ENCODE peak calls at places on chromosome 14, in six cellular contexts. One of them, this sample, is unnamed.

GRCh38 chr14:91924871-91925726 is 22.4 kb downstream of the FBLN5 start:
- DNase-seq in fibroblast of mammary gland: peak
- DNase-seq in neural crest cell: no peak
- DNase-seq in DMS53: no peak
- DNase-seq in ecto neural progenitor cell: no peak
- DNase-seq in NCI-H524: no peak
- DNase-seq in this sample: no peak

GRCh38 chr14:90093942-90094595 is 32.3 kb downstream of the KCNK13 start:
- DNase-seq in DMS53: peak
- DNase-seq in NCI-H524: no peak
- DNase-seq in fibroblast of mammary gland: peak
- DNase-seq in ecto neural progenitor cell: no peak
- DNase-seq in neural crest cell: no peak
- DNase-seq in this sample: no peak

GRCh38 chr14:75005357-75005756 is 2.6 kb downstream of the EIF2B2 start:
- DNase-seq in NCI-H524: no peak
- DNase-seq in neural crest cell: no peak
- DNase-seq in DMS53: peak
- DNase-seq in ecto neural progenitor cell: no peak
- DNase-seq in fibroblast of mammary gland: no peak
- DNase-seq in this sample: no peak

GRCh38 chr14:98198385-98198784 is 1073.6 kb downstream of the BCL11B start:
- DNase-seq in NCI-H524: no peak
- DNase-seq in neural crest cell: no peak
- DNase-seq in fibroblast of mammary gland: no peak
- DNase-seq in ecto neural progenitor cell: no peak
- DNase-seq in DMS53: no peak
- DNase-seq in this sample: no peak

GRCh38 chr14:32468955-32469354 is 139.9 kb downstream of the AKAP6 start:
- DNase-seq in DMS53: no peak
- DNase-seq in ecto neural progenitor cell: no peak
- DNase-seq in NCI-H524: no peak
- DNase-seq in neural crest cell: no peak
- DNase-seq in fibroblast of mammary gland: peak
- DNase-seq in this sample: no peak

GRCh38 chr14:60092516-60092915 is 793 bp downstream of the PCNX4 start:
- DNase-seq in fibroblast of mammary gland: peak
- DNase-seq in DMS53: peak
- DNase-seq in ecto neural progenitor cell: no peak
- DNase-seq in NCI-H524: peak
- DNase-seq in neural crest cell: no peak
- DNase-seq in this sample: no peak

GRCh38 chr14:80164991-80165390 is 46.3 kb downstream of the DIO2 start:
- DNase-seq in neural crest cell: no peak
- DNase-seq in ecto neural progenitor cell: no peak
- DNase-seq in DMS53: no peak
- DNase-seq in NCI-H524: no peak
- DNase-seq in fibroblast of mammary gland: peak
- DNase-seq in this sample: no peak

GRCh38 chr14:105126126-105126969 is 42.2 kb downstream of the JAG2 start:
- DNase-seq in fibroblast of mammary gland: no peak
- DNase-seq in NCI-H524: no peak
- DNase-seq in ecto neural progenitor cell: no peak
- DNase-seq in neural crest cell: no peak
- DNase-seq in DMS53: no peak
- DNase-seq in this sample: no peak

GRCh38 chr14:95229749-95230148 is 72.4 kb upstream of the DICER1 start:
- DNase-seq in DMS53: no peak
- DNase-seq in NCI-H524: no peak
- DNase-seq in neural crest cell: no peak
- DNase-seq in ecto neural progenitor cell: no peak
- DNase-seq in fibroblast of mammary gland: no peak
- DNase-seq in this sample: no peak

GRCh38 chr14:21096438-21096837 is 2.0 kb downstream of the ZNF219 start:
- DNase-seq in ecto neural progenitor cell: peak
- DNase-seq in DMS53: no peak
- DNase-seq in neural crest cell: no peak
- DNase-seq in fibroblast of mammary gland: no peak
- DNase-seq in NCI-H524: no peak
- DNase-seq in this sample: no peak

GRCh38 chr14:21215879-21216251 is 53.4 kb downstream of the HNRNPC start:
- DNase-seq in neural crest cell: no peak
- DNase-seq in fibroblast of mammary gland: no peak
- DNase-seq in NCI-H524: no peak
- DNase-seq in ecto neural progenitor cell: no peak
- DNase-seq in DMS53: no peak
- DNase-seq in this sample: no peak

GRCh38 chr14:76872796-76873432 is 46.7 kb downstream of the LRRC74A start:
- DNase-seq in fibroblast of mammary gland: peak
- DNase-seq in NCI-H524: peak
- DNase-seq in ecto neural progenitor cell: peak
- DNase-seq in DMS53: peak
- DNase-seq in neural crest cell: peak
- DNase-seq in this sample: peak

GRCh38 chr14:100428727-100429126 is 105.6 kb downstream of the SLC25A47 start:
- DNase-seq in fibroblast of mammary gland: peak
- DNase-seq in neural crest cell: no peak
- DNase-seq in ecto neural progenitor cell: no peak
- DNase-seq in DMS53: no peak
- DNase-seq in NCI-H524: no peak
- DNase-seq in this sample: no peak

GRCh38 chr14:67453575-67454300 is 34.8 kb downstream of the TMEM229B start:
- DNase-seq in NCI-H524: no peak
- DNase-seq in neural crest cell: no peak
- DNase-seq in fibroblast of mammary gland: no peak
- DNase-seq in ecto neural progenitor cell: no peak
- DNase-seq in DMS53: no peak
- DNase-seq in this sample: no peak

GRCh38 chr14:51439896-51440295 is 199.8 kb downstream of the TMX1 start:
- DNase-seq in neural crest cell: no peak
- DNase-seq in fibroblast of mammary gland: no peak
- DNase-seq in ecto neural progenitor cell: no peak
- DNase-seq in NCI-H524: no peak
- DNase-seq in DMS53: no peak
- DNase-seq in this sample: no peak

GRCh38 chr14:51302319-51303030 is 62.4 kb downstream of the TMX1 start:
- DNase-seq in ecto neural progenitor cell: no peak
- DNase-seq in NCI-H524: no peak
- DNase-seq in fibroblast of mammary gland: peak
- DNase-seq in DMS53: peak
- DNase-seq in neural crest cell: no peak
- DNase-seq in this sample: no peak

GRCh38 chr14:19900999-19901398 is 19.4 kb upstream of the OR4K5 start:
- DNase-seq in DMS53: no peak
- DNase-seq in neural crest cell: no peak
- DNase-seq in NCI-H524: no peak
- DNase-seq in fibroblast of mammary gland: no peak
- DNase-seq in ecto neural progenitor cell: no peak
- DNase-seq in this sample: no peak

GRCh38 chr14:91164676-91165075 is 50.8 kb downstream of the DGLUCY start:
- DNase-seq in neural crest cell: no peak
- DNase-seq in fibroblast of mammary gland: no peak
- DNase-seq in NCI-H524: no peak
- DNase-seq in ecto neural progenitor cell: no peak
- DNase-seq in DMS53: no peak
- DNase-seq in this sample: peak

GRCh38 chr14:103121161-103121845 is 2.0 kb upstream of the TNFAIP2 start:
- DNase-seq in ecto neural progenitor cell: no peak
- DNase-seq in fibroblast of mammary gland: peak
- DNase-seq in neural crest cell: no peak
- DNase-seq in NCI-H524: no peak
- DNase-seq in DMS53: no peak
- DNase-seq in this sample: no peak

GRCh38 chr14:87186745-87187144 is 806.2 kb downstream of the GALC start:
- DNase-seq in fibroblast of mammary gland: no peak
- DNase-seq in neural crest cell: no peak
- DNase-seq in NCI-H524: no peak
- DNase-seq in DMS53: no peak
- DNase-seq in ecto neural progenitor cell: no peak
- DNase-seq in this sample: no peak

GRCh38 chr14:105294142-105294597 is 6.6 kb downstream of the BRF1 start:
- DNase-seq in NCI-H524: no peak
- DNase-seq in ecto neural progenitor cell: no peak
- DNase-seq in DMS53: peak
- DNase-seq in neural crest cell: no peak
- DNase-seq in fibroblast of mammary gland: no peak
- DNase-seq in this sample: no peak

GRCh38 chr14:95831041-95831440 is 45.6 kb upstream of the TUNAR start:
- DNase-seq in neural crest cell: no peak
- DNase-seq in fibroblast of mammary gland: no peak
- DNase-seq in ecto neural progenitor cell: no peak
- DNase-seq in DMS53: no peak
- DNase-seq in NCI-H524: no peak
- DNase-seq in this sample: no peak

GRCh38 chr14:83255727-83256090 is 1722.1 kb upstream of the SEL1L start:
- DNase-seq in neural crest cell: no peak
- DNase-seq in ecto neural progenitor cell: no peak
- DNase-seq in NCI-H524: no peak
- DNase-seq in fibroblast of mammary gland: no peak
- DNase-seq in DMS53: no peak
- DNase-seq in this sample: no peak

GRCh38 chr14:36647827-36648753 is 13.6 kb upstream of the PAX9 start:
- DNase-seq in DMS53: peak
- DNase-seq in neural crest cell: peak
- DNase-seq in NCI-H524: peak
- DNase-seq in fibroblast of mammary gland: peak
- DNase-seq in ecto neural progenitor cell: peak
- DNase-seq in this sample: no peak

GRCh38 chr14:81453166-81453766 is 53.1 kb upstream of the STON2 start:
- DNase-seq in fibroblast of mammary gland: peak
- DNase-seq in neural crest cell: peak
- DNase-seq in ecto neural progenitor cell: no peak
- DNase-seq in NCI-H524: peak
- DNase-seq in DMS53: peak
- DNase-seq in this sample: peak

GRCh38 chr14:72594099-72594901 is 299.6 kb downstream of the DPF3 start:
- DNase-seq in fibroblast of mammary gland: no peak
- DNase-seq in NCI-H524: no peak
- DNase-seq in ecto neural progenitor cell: no peak
- DNase-seq in DMS53: no peak
- DNase-seq in neural crest cell: no peak
- DNase-seq in this sample: no peak

GRCh38 chr14:99274346-99275221 is 2.6 kb upstream of the BCL11B start:
- DNase-seq in ecto neural progenitor cell: peak
- DNase-seq in DMS53: peak
- DNase-seq in fibroblast of mammary gland: peak
- DNase-seq in neural crest cell: peak
- DNase-seq in NCI-H524: peak
- DNase-seq in this sample: peak

GRCh38 chr14:76759589-76759988 is 1.7 kb upstream of the VASH1 start:
- DNase-seq in NCI-H524: no peak
- DNase-seq in fibroblast of mammary gland: no peak
- DNase-seq in neural crest cell: peak
- DNase-seq in ecto neural progenitor cell: peak
- DNase-seq in DMS53: no peak
- DNase-seq in this sample: no peak

GRCh38 chr14:68668028-68668427 is 124.8 kb downstream of the ZFP36L1 start:
- DNase-seq in neural crest cell: no peak
- DNase-seq in ecto neural progenitor cell: peak
- DNase-seq in DMS53: no peak
- DNase-seq in NCI-H524: no peak
- DNase-seq in fibroblast of mammary gland: no peak
- DNase-seq in this sample: no peak

GRCh38 chr14:37197421-37198272 is at the start of gene MIPOL1:
- DNase-seq in DMS53: peak
- DNase-seq in NCI-H524: peak
- DNase-seq in neural crest cell: peak
- DNase-seq in fibroblast of mammary gland: peak
- DNase-seq in ecto neural progenitor cell: peak
- DNase-seq in this sample: peak

GRCh38 chr14:89110110-89110509 is 285.7 kb downstream of the TTC8 start:
- DNase-seq in fibroblast of mammary gland: no peak
- DNase-seq in NCI-H524: no peak
- DNase-seq in DMS53: no peak
- DNase-seq in ecto neural progenitor cell: no peak
- DNase-seq in neural crest cell: no peak
- DNase-seq in this sample: no peak

GRCh38 chr14:52188381-52188780 is 79.1 kb upstream of the PTGDR start:
- DNase-seq in neural crest cell: no peak
- DNase-seq in NCI-H524: no peak
- DNase-seq in DMS53: no peak
- DNase-seq in fibroblast of mammary gland: peak
- DNase-seq in ecto neural progenitor cell: no peak
- DNase-seq in this sample: no peak

GRCh38 chr14:52885230-52885629 is 65.6 kb downstream of the FERMT2 start:
- DNase-seq in neural crest cell: no peak
- DNase-seq in ecto neural progenitor cell: no peak
- DNase-seq in NCI-H524: no peak
- DNase-seq in fibroblast of mammary gland: peak
- DNase-seq in DMS53: no peak
- DNase-seq in this sample: no peak

GRCh38 chr14:91186515-91187066 is 57.9 kb downstream of the GPR68 start:
- DNase-seq in NCI-H524: no peak
- DNase-seq in ecto neural progenitor cell: no peak
- DNase-seq in DMS53: no peak
- DNase-seq in neural crest cell: no peak
- DNase-seq in fibroblast of mammary gland: peak
- DNase-seq in this sample: no peak

GRCh38 chr14:87868920-87869319 is 124.1 kb downstream of the GALC start:
- DNase-seq in NCI-H524: no peak
- DNase-seq in neural crest cell: no peak
- DNase-seq in ecto neural progenitor cell: no peak
- DNase-seq in DMS53: no peak
- DNase-seq in fibroblast of mammary gland: no peak
- DNase-seq in this sample: no peak

GRCh38 chr14:58151701-58152568 is at the start of gene ARMH4:
- DNase-seq in DMS53: peak
- DNase-seq in fibroblast of mammary gland: peak
- DNase-seq in neural crest cell: peak
- DNase-seq in ecto neural progenitor cell: peak
- DNase-seq in NCI-H524: peak
- DNase-seq in this sample: peak

GRCh38 chr14:34824256-34824655 is 50.9 kb downstream of the BAZ1A start:
- DNase-seq in ecto neural progenitor cell: no peak
- DNase-seq in neural crest cell: no peak
- DNase-seq in NCI-H524: no peak
- DNase-seq in DMS53: no peak
- DNase-seq in fibroblast of mammary gland: no peak
- DNase-seq in this sample: no peak

GRCh38 chr14:22168092-22168955 is 420.7 kb downstream of the DAD1 start:
- DNase-seq in ecto neural progenitor cell: no peak
- DNase-seq in fibroblast of mammary gland: peak
- DNase-seq in NCI-H524: no peak
- DNase-seq in DMS53: no peak
- DNase-seq in neural crest cell: no peak
- DNase-seq in this sample: no peak